ENCODE peak calls at places on chromosomes 6 and 20, in nine cellular contexts. One of them, this sample, is unnamed.

GRCh38 chr6:134240664-134241431 is 77.1 kb downstream of the SGK1 start:
- DNase-seq in germinal center: peak
- DNase-seq in cardiac fibroblast: no peak
- DNase-seq in EL: no peak
- DNase-seq in stimulated activated CD4-positive, alpha-beta T cell treated with anti-CD3 and anti-CD28 coated beads, Interleukin-2, amount 100 ng/mL, for 48 hours: peak
- DNase-seq in activated CD4-positive, CD25-positive, alpha-beta regulatory T cell treated with anti-CD3 and anti-CD28 coated beads, Interleukin-2, amount 50 U/mL, for 16 hours: peak
- DNase-seq in psoas muscle: peak
- DNase-seq in HCT116: no peak
- DNase-seq in Caki2: no peak
- DNase-seq in this sample: peak

GRCh38 chr20:35838213-35838612 is 66.4 kb downstream of the PHF20 start:
- DNase-seq in activated CD4-positive, CD25-positive, alpha-beta regulatory T cell treated with anti-CD3 and anti-CD28 coated beads, Interleukin-2, amount 50 U/mL, for 16 hours: no peak
- DNase-seq in HCT116: no peak
- DNase-seq in stimulated activated CD4-positive, alpha-beta T cell treated with anti-CD3 and anti-CD28 coated beads, Interleukin-2, amount 100 ng/mL, for 48 hours: no peak
- DNase-seq in cardiac fibroblast: no peak
- DNase-seq in germinal center: no peak
- DNase-seq in psoas muscle: no peak
- DNase-seq in Caki2: no peak
- DNase-seq in EL: no peak
- DNase-seq in this sample: no peak

GRCh38 chr20:61566691-61567090 is 314.6 kb downstream of the CDH4 start:
- DNase-seq in stimulated activated CD4-positive, alpha-beta T cell treated with anti-CD3 and anti-CD28 coated beads, Interleukin-2, amount 100 ng/mL, for 48 hours: no peak
- DNase-seq in activated CD4-positive, CD25-positive, alpha-beta regulatory T cell treated with anti-CD3 and anti-CD28 coated beads, Interleukin-2, amount 50 U/mL, for 16 hours: no peak
- DNase-seq in Caki2: no peak
- DNase-seq in HCT116: no peak
- DNase-seq in cardiac fibroblast: no peak
- DNase-seq in EL: no peak
- DNase-seq in psoas muscle: no peak
- DNase-seq in germinal center: no peak
- DNase-seq in this sample: no peak

GRCh38 chr6:138253731-138254130 is 35.4 kb upstream of the PBOV1 start:
- DNase-seq in EL: no peak
- DNase-seq in HCT116: no peak
- DNase-seq in Caki2: no peak
- DNase-seq in germinal center: no peak
- DNase-seq in activated CD4-positive, CD25-positive, alpha-beta regulatory T cell treated with anti-CD3 and anti-CD28 coated beads, Interleukin-2, amount 50 U/mL, for 16 hours: no peak
- DNase-seq in stimulated activated CD4-positive, alpha-beta T cell treated with anti-CD3 and anti-CD28 coated beads, Interleukin-2, amount 100 ng/mL, for 48 hours: no peak
- DNase-seq in psoas muscle: no peak
- DNase-seq in cardiac fibroblast: no peak
- DNase-seq in this sample: no peak

GRCh38 chr6:159529820-159530405 is 163.1 kb downstream of the SOD2 start:
- DNase-seq in activated CD4-positive, CD25-positive, alpha-beta regulatory T cell treated with anti-CD3 and anti-CD28 coated beads, Interleukin-2, amount 50 U/mL, for 16 hours: no peak
- DNase-seq in EL: no peak
- DNase-seq in stimulated activated CD4-positive, alpha-beta T cell treated with anti-CD3 and anti-CD28 coated beads, Interleukin-2, amount 100 ng/mL, for 48 hours: no peak
- DNase-seq in germinal center: no peak
- DNase-seq in Caki2: no peak
- DNase-seq in psoas muscle: peak
- DNase-seq in HCT116: no peak
- DNase-seq in cardiac fibroblast: no peak
- DNase-seq in this sample: no peak

GRCh38 chr6:54071941-54072340 is 39.3 kb upstream of the MLIP start:
- DNase-seq in activated CD4-positive, CD25-positive, alpha-beta regulatory T cell treated with anti-CD3 and anti-CD28 coated beads, Interleukin-2, amount 50 U/mL, for 16 hours: no peak
- DNase-seq in cardiac fibroblast: no peak
- DNase-seq in psoas muscle: no peak
- DNase-seq in Caki2: no peak
- DNase-seq in germinal center: no peak
- DNase-seq in EL: no peak
- DNase-seq in stimulated activated CD4-positive, alpha-beta T cell treated with anti-CD3 and anti-CD28 coated beads, Interleukin-2, amount 100 ng/mL, for 48 hours: no peak
- DNase-seq in HCT116: no peak
- DNase-seq in this sample: no peak

GRCh38 chr20:58219342-58219700 is 9.1 kb downstream of the ANKRD60 start:
- DNase-seq in activated CD4-positive, CD25-positive, alpha-beta regulatory T cell treated with anti-CD3 and anti-CD28 coated beads, Interleukin-2, amount 50 U/mL, for 16 hours: no peak
- DNase-seq in cardiac fibroblast: peak
- DNase-seq in Caki2: no peak
- DNase-seq in HCT116: no peak
- DNase-seq in psoas muscle: no peak
- DNase-seq in EL: peak
- DNase-seq in germinal center: no peak
- DNase-seq in stimulated activated CD4-positive, alpha-beta T cell treated with anti-CD3 and anti-CD28 coated beads, Interleukin-2, amount 100 ng/mL, for 48 hours: no peak
- DNase-seq in this sample: no peak

GRCh38 chr6:31042801-31043200 is 32.5 kb downstream of the MUC22 start:
- DNase-seq in HCT116: peak
- DNase-seq in EL: peak
- DNase-seq in psoas muscle: no peak
- DNase-seq in cardiac fibroblast: peak
- DNase-seq in germinal center: peak
- DNase-seq in Caki2: peak
- DNase-seq in activated CD4-positive, CD25-positive, alpha-beta regulatory T cell treated with anti-CD3 and anti-CD28 coated beads, Interleukin-2, amount 50 U/mL, for 16 hours: no peak
- DNase-seq in stimulated activated CD4-positive, alpha-beta T cell treated with anti-CD3 and anti-CD28 coated beads, Interleukin-2, amount 100 ng/mL, for 48 hours: no peak
- DNase-seq in this sample: peak

GRCh38 chr20:17042122-17042521 is 184.7 kb upstream of the PCSK2 start:
- DNase-seq in HCT116: no peak
- DNase-seq in psoas muscle: no peak
- DNase-seq in stimulated activated CD4-positive, alpha-beta T cell treated with anti-CD3 and anti-CD28 coated beads, Interleukin-2, amount 100 ng/mL, for 48 hours: no peak
- DNase-seq in cardiac fibroblast: no peak
- DNase-seq in germinal center: no peak
- DNase-seq in EL: no peak
- DNase-seq in activated CD4-positive, CD25-positive, alpha-beta regulatory T cell treated with anti-CD3 and anti-CD28 coated beads, Interleukin-2, amount 50 U/mL, for 16 hours: no peak
- DNase-seq in Caki2: no peak
- DNase-seq in this sample: no peak